ENCODE peak calls at places on chromosomes 4 and X, in six cellular contexts. One of them, this sample, is unnamed.

GRCh38 chrX:13357925-13358324 is 38.1 kb upstream of the ATXN3L start:
- DNase-seq in IMR-90: peak
- DNase-seq in H9: no peak
- DNase-seq in trophoblast cell: no peak
- DNase-seq in H1: no peak
- DNase-seq in neuronal stem cell: peak
- DNase-seq in this sample: peak

GRCh38 chrX:56733459-56734046 is 4.5 kb downstream of the NBDY start:
- DNase-seq in IMR-90: peak
- DNase-seq in trophoblast cell: peak
- DNase-seq in H9: no peak
- DNase-seq in neuronal stem cell: no peak
- DNase-seq in H1: no peak
- DNase-seq in this sample: peak

GRCh38 chrX:9354918-9355317 is 109.9 kb upstream of the TBL1X start:
- DNase-seq in IMR-90: no peak
- DNase-seq in trophoblast cell: no peak
- DNase-seq in neuronal stem cell: no peak
- DNase-seq in H1: no peak
- DNase-seq in H9: no peak
- DNase-seq in this sample: no peak

GRCh38 chr4:57291911-57292310 is 181.7 kb upstream of the IGFBP7 start:
- DNase-seq in H9: no peak
- DNase-seq in IMR-90: no peak
- DNase-seq in neuronal stem cell: no peak
- DNase-seq in H1: no peak
- DNase-seq in trophoblast cell: peak
- DNase-seq in this sample: no peak

GRCh38 chr4:107315584-107315983 is 279.5 kb upstream of the DKK2 start:
- DNase-seq in H9: no peak
- DNase-seq in trophoblast cell: no peak
- DNase-seq in neuronal stem cell: no peak
- DNase-seq in IMR-90: no peak
- DNase-seq in H1: no peak
- DNase-seq in this sample: no peak

GRCh38 chr4:54998991-54999390 is 126.4 kb downstream of the KDR start:
- DNase-seq in H1: no peak
- DNase-seq in H9: no peak
- DNase-seq in neuronal stem cell: no peak
- DNase-seq in IMR-90: peak
- DNase-seq in trophoblast cell: peak
- DNase-seq in this sample: peak

GRCh38 chr4:139734201-139734874 is 68.7 kb downstream of the MGST2 start:
- DNase-seq in trophoblast cell: peak
- DNase-seq in H1: no peak
- DNase-seq in IMR-90: peak
- DNase-seq in H9: no peak
- DNase-seq in neuronal stem cell: no peak
- DNase-seq in this sample: peak

GRCh38 chr4:58843456-58843855 is 1733.3 kb upstream of the IGFBP7 start:
- DNase-seq in H9: no peak
- DNase-seq in neuronal stem cell: no peak
- DNase-seq in trophoblast cell: no peak
- DNase-seq in H1: no peak
- DNase-seq in IMR-90: no peak
- DNase-seq in this sample: no peak

GRCh38 chr4:4308800-4309441 is 18.9 kb downstream of the ZBTB49 start:
- DNase-seq in neuronal stem cell: no peak
- DNase-seq in H9: no peak
- DNase-seq in H1: no peak
- DNase-seq in trophoblast cell: no peak
- DNase-seq in IMR-90: peak
- DNase-seq in this sample: peak

GRCh38 chr4:145279122-145279960 is 99.0 kb upstream of the OTUD4 start:
- DNase-seq in H9: no peak
- DNase-seq in H1: no peak
- DNase-seq in neuronal stem cell: no peak
- DNase-seq in IMR-90: peak
- DNase-seq in trophoblast cell: peak
- DNase-seq in this sample: peak

GRCh38 chr4:184653650-184654049 is 4.1 kb downstream of the PRIMPOL start:
- DNase-seq in H9: no peak
- DNase-seq in trophoblast cell: peak
- DNase-seq in IMR-90: peak
- DNase-seq in neuronal stem cell: no peak
- DNase-seq in H1: no peak
- DNase-seq in this sample: no peak

GRCh38 chrX:78322863-78323262 is 4.5 kb downstream of the CYSLTR1 start:
- DNase-seq in H1: no peak
- DNase-seq in IMR-90: no peak
- DNase-seq in H9: no peak
- DNase-seq in neuronal stem cell: no peak
- DNase-seq in trophoblast cell: no peak
- DNase-seq in this sample: no peak

GRCh38 chrX:69060631-69061408 is 104.4 kb downstream of the PJA1 start:
- DNase-seq in trophoblast cell: peak
- DNase-seq in H1: no peak
- DNase-seq in IMR-90: peak
- DNase-seq in neuronal stem cell: no peak
- DNase-seq in H9: peak
- DNase-seq in this sample: peak

GRCh38 chrX:17814557-17814956 is 46.5 kb downstream of the RAI2 start:
- DNase-seq in H9: no peak
- DNase-seq in trophoblast cell: no peak
- DNase-seq in IMR-90: peak
- DNase-seq in H1: no peak
- DNase-seq in neuronal stem cell: no peak
- DNase-seq in this sample: no peak

DNA sequence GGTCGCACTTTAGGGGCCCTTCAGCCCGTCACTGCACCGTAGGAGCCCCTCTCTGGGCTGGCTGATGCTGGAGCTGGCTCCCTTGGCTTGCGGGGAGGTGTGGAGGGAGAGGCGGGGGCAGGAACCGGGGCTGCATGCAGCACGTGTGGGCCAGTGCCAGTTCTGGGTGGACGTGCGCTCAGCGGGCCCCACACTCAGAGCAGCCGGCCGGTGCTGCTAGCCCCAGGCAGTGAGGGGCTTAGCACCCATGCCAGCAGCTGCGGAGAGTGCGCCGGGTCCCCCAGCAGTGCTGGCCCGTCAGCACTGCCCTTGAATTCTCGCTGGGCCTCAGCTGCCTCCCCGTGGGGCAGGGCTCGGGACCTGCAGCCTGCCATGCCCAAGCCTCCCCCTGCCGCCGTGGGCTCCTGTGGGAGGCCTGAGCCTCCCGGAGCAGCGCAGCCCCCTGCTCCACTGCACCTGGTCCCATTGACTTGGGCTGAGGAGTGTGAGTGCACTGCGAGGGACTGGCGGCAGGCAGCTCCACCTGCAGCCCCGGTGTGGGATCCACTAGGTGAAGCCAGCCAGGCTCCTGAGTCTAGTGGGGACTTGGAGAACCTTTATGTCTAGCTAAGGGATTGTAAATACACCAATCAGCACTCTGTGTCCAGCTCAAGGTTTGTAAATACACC is 108.8 kb upstream of the RASGEF1B start:
- DNase-seq in neuronal stem cell: no peak
- DNase-seq in trophoblast cell: no peak
- DNase-seq in H1: no peak
- DNase-seq in IMR-90: no peak
- DNase-seq in H9: no peak
- DNase-seq in this sample: no peak
- H2AK5ac ChIP-seq in neuronal stem cell: no peak
- H2AK5ac ChIP-seq in trophoblast cell: no peak
- H2AK5ac ChIP-seq in H1: no peak
- H2AK5ac ChIP-seq in IMR-90: no peak
- H2AK5ac ChIP-seq in H9: no peak
- H2AK5ac ChIP-seq in this sample: no peak

GRCh38 chr4:110155632-110156031 is 42.8 kb downstream of the ELOVL6 start:
- DNase-seq in trophoblast cell: no peak
- DNase-seq in H9: no peak
- DNase-seq in IMR-90: peak
- DNase-seq in H1: no peak
- DNase-seq in neuronal stem cell: no peak
- DNase-seq in this sample: peak

GRCh38 chr4:110156442-110156841 is 42.0 kb downstream of the ELOVL6 start:
- DNase-seq in neuronal stem cell: no peak
- DNase-seq in H9: no peak
- DNase-seq in H1: no peak
- DNase-seq in trophoblast cell: no peak
- DNase-seq in IMR-90: no peak
- DNase-seq in this sample: no peak

GRCh38 chr4:110154586-110154985 is 43.8 kb downstream of the ELOVL6 start:
- DNase-seq in H9: no peak
- DNase-seq in IMR-90: no peak
- DNase-seq in H1: no peak
- DNase-seq in neuronal stem cell: no peak
- DNase-seq in trophoblast cell: no peak
- DNase-seq in this sample: no peak

GRCh38 chr4:110149089-110149488 is 49.3 kb downstream of the ELOVL6 start:
- DNase-seq in IMR-90: no peak
- DNase-seq in H1: no peak
- DNase-seq in neuronal stem cell: no peak
- DNase-seq in H9: no peak
- DNase-seq in trophoblast cell: no peak
- DNase-seq in this sample: no peak

DNA sequence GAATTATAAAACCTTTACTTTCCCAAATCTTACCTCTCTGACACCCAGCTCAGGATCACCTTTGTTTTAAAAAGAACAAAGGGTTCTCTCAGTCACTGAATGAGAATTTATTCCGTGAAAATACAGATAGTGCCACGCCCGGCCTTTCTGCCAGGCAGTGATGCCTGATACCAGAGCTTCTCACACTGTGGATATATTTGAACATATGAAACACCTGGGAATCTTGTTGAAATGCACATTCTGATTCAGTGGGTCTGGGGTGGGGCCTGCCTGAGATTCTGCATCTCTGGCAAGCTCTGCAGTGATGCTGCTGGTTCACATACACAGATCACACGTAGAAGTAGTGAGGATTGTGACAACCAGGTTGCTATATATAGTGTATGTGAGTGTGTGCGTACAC is 46.0 kb downstream of the ELOVL6 start:
- DNase-seq in IMR-90: no peak
- DNase-seq in trophoblast cell: no peak
- DNase-seq in H1: no peak
- DNase-seq in neuronal stem cell: no peak
- DNase-seq in H9: no peak
- DNase-seq in this sample: no peak
- H3K14ac ChIP-seq in IMR-90: no peak
- H3K14ac ChIP-seq in trophoblast cell: peak
- H3K14ac ChIP-seq in H1: no peak
- H3K14ac ChIP-seq in neuronal stem cell: no peak
- H3K14ac ChIP-seq in H9: no peak
- H3K14ac ChIP-seq in this sample: no peak

DNA sequence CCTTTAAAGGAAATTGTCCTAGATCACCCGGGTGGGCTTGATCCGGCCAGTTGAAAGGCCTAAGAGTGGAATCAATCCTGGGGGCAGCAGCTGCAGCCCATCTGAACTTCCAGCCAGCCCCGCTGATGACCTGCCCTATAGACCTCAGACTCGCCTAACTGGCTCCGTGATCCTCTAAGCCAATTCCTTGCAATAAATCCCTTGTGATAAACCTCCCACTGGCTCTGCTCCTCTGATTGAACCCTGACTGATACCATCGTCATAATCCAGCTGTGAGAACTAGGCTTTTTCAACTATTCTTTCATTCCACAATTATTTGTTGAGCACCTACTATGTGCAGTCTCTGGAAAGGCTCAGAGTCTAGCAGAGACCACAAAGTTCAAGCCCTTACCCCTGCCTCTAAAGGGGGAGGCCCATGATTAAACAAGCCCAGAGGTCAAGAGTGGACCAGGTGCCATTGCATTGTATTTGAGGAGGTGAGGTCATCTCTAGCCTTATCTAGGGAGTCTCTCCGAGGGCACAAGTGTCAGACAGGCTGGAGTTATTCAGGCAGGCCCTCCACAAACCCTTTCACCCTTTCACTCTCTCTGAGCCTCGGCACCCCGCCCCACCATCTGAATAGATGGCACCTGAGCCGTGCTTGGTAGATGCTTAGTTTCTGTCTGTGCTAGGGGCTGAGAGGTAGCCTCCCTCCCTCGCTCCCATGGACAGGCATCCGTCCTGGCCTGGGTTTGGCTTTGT is 20.5 kb upstream of the GPR78 start:
- DNase-seq in IMR-90: no peak
- DNase-seq in H1: no peak
- DNase-seq in neuronal stem cell: no peak
- DNase-seq in H9: no peak
- DNase-seq in trophoblast cell: peak
- DNase-seq in this sample: no peak
- H2AK5ac ChIP-seq in IMR-90: no peak
- H2AK5ac ChIP-seq in H1: peak
- H2AK5ac ChIP-seq in neuronal stem cell: no peak
- H2AK5ac ChIP-seq in H9: no peak
- H2AK5ac ChIP-seq in trophoblast cell: peak
- H2AK5ac ChIP-seq in this sample: no peak

GRCh38 chr4:150581206-150581605 is 745 bp upstream of the MAB21L2 start:
- DNase-seq in H1: no peak
- DNase-seq in neuronal stem cell: no peak
- DNase-seq in trophoblast cell: no peak
- DNase-seq in IMR-90: no peak
- DNase-seq in H9: no peak
- DNase-seq in this sample: no peak
- H3K14ac ChIP-seq in H1: no peak
- H3K14ac ChIP-seq in neuronal stem cell: no peak
- H3K14ac ChIP-seq in trophoblast cell: no peak
- H3K14ac ChIP-seq in IMR-90: no peak
- H3K14ac ChIP-seq in H9: no peak
- H3K14ac ChIP-seq in this sample: no peak

GRCh38 chr4:112706840-112707207 is 69.9 kb downstream of the LARP7 start:
- DNase-seq in IMR-90: no peak
- DNase-seq in trophoblast cell: no peak
- DNase-seq in neuronal stem cell: no peak
- DNase-seq in H9: no peak
- DNase-seq in H1: no peak
- DNase-seq in this sample: no peak
- H2AK5ac ChIP-seq in IMR-90: no peak
- H2AK5ac ChIP-seq in trophoblast cell: no peak
- H2AK5ac ChIP-seq in neuronal stem cell: no peak
- H2AK5ac ChIP-seq in H9: no peak
- H2AK5ac ChIP-seq in H1: peak
- H2AK5ac ChIP-seq in this sample: no peak

DNA sequence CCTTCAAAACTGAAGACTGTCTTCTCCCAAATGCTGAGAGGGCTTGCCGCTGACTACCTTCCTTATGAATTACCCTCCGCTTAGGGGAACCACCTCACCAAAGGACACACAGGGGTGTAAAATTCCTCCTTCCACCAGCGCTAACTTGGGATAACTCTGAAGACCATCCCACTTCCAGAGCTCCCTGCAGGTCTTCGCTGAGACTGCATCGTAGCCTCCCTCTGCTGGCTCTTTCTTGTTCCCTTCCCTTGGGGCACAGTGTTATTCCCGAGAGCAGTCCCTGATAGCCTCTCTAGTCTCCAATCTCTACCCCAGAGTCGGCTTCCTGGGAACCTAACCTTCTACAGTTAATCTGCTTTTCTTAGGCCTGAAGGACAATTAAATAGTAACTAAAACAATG is 725.5 kb upstream of the ATOH1 start:
- DNase-seq in H1: no peak
- DNase-seq in IMR-90: no peak
- DNase-seq in trophoblast cell: no peak
- DNase-seq in H9: peak
- DNase-seq in neuronal stem cell: no peak
- DNase-seq in this sample: no peak
- H3K14ac ChIP-seq in H1: no peak
- H3K14ac ChIP-seq in IMR-90: no peak
- H3K14ac ChIP-seq in trophoblast cell: no peak
- H3K14ac ChIP-seq in H9: no peak
- H3K14ac ChIP-seq in neuronal stem cell: no peak
- H3K14ac ChIP-seq in this sample: no peak

This sample was measured in mesenchymal stem cell.